ENCODE peak calls at places on chromosomes 7 and 10, in seven cellular contexts. A is neuronal stem cell, E is H1, K is IMR-90, T is mesendoderm, M is trophoblast cell, O is mesenchymal stem cell. U is an unnamed sample.

GRCh38 chr10:14554843-14555205 is 219.9 kb downstream of the FAM107B start:
- DNase-seq in K (peak), O (no peak), E (no peak), T (no peak), M (no peak), A (no peak), U (no peak)

GRCh38 chr10:74543276-74543675 is 283.1 kb upstream of the KAT6B start:
- DNase-seq in T (no peak), M (no peak), A (no peak), K (peak), E (no peak), O (no peak), U (no peak)

GRCh38 chr7:101121996-101122932 is 4.6 kb upstream of the SERPINE1 start:
- DNase-seq in A (no peak), K (peak), M (peak), T (peak), E (no peak), O (peak), U (peak)

GRCh38 chr10:79248341-79248931 is 98.8 kb upstream of the PPIF start:
- DNase-seq in T (no peak), A (no peak), O (peak), M (no peak), E (no peak), K (no peak), U (no peak)

GRCh38 chr7:106050002-106050742 is 61.9 kb downstream of the SYPL1 start:
- DNase-seq in M (no peak), T (peak), E (no peak), K (peak), A (no peak), O (peak), U (peak)

GRCh38 chr7:149255174-149255573 is 6.8 kb upstream of the ZNF783 start:
- DNase-seq in M (no peak), E (no peak), T (no peak), K (no peak), O (no peak), A (no peak), U (no peak)

GRCh38 chr7:130732980-130733865 is 784 bp downstream of the KLF14 start:
- DNase-seq in A (no peak), K (peak), T (peak), E (peak), O (no peak), M (peak), U (peak)

GRCh38 chr10:126663880-126664279 is 6.6 kb downstream of the C10orf90 start:
- DNase-seq in E (no peak), A (no peak), T (no peak), K (peak), O (peak), M (peak), U (no peak)

GRCh38 chr7:19001854-19002253 is 115.6 kb downstream of the TWIST1 start:
- DNase-seq in O (no peak), M (no peak), A (no peak), K (no peak), E (no peak), T (no peak), U (no peak)

GRCh38 chr10:114045071-114045737 is 1.5 kb downstream of the ADRB1 start:
- DNase-seq in E (peak), M (no peak), O (no peak), K (no peak), A (no peak), T (peak), U (peak)

GRCh38 chr10:97154789-97155188 is 31.0 kb downstream of the SLIT1 start:
- DNase-seq in E (no peak), M (no peak), K (no peak), T (no peak), A (no peak), O (no peak), U (no peak)

GRCh38 chr10:26044123-26044749 is 110.2 kb downstream of the MYO3A start:
- DNase-seq in A (no peak), O (no peak), M (no peak), K (no peak), E (no peak), T (no peak), U (no peak)

GRCh38 chr10:113030453-113030852 is 80.4 kb downstream of the TCF7L2 start:
- DNase-seq in O (peak), M (peak), E (no peak), A (no peak), K (peak), T (no peak), U (no peak)

GRCh38 chr7:92843034-92843760 is 6.8 kb upstream of the CDK6 start:
- DNase-seq in O (peak), M (no peak), K (peak), E (no peak), A (no peak), T (peak), U (no peak)

GRCh38 chr10:51663086-51663485 is 36.3 kb downstream of the CSTF2T start:
- DNase-seq in K (peak), E (no peak), M (no peak), T (no peak), A (no peak), O (no peak), U (no peak)

DNA sequence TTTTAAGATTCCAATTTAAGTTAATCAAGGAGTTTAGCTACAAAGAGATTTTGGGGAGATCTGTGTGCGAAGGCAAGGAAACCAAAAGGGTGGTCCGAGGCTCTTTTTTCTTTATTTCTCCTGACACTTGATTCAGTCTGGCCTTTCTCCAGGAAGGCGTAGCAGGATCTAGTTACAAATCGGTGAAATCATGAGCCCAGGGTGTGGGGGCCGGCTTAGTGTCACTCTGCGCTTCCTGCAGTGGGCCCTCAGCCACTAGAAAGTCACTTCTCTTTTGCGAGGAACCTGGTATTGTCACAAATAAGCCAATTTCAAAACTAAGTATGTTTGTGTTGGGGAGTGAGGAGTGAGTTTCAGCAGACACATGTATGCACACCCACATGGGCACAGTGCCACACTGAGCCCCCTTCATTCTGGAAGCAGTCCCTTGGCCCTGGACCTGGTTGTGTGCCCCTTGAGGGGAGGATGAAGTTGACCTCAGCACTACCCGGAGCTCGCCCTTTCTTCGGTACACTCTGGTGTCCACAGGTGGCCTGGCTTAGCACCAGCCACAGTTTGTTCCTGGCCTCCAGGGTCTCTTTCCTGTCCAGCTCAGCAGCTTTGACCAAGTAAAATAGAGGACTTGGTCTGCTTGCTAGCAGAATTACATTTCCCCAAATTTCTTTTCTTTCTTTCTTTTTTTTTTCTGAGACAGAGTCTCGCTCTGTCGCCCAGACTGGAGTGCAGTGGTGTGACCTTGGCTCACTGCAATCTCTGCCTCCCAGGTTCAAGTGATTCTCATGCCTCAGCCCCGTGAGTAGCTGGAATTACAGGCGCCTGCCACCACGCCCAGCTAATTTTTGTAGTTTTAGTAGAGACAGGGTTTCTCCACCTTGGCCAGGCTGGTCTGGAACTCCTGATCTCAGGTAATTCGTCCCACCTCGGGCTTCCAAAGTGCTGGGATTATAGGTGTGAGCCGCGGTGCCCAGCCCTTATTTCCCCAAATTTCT is 84.0 kb upstream of the BTBD16 start:
- DNase-seq in A (no peak), T (no peak), M (no peak), E (no peak), K (peak), O (no peak), U (no peak)
- H3K23ac ChIP-seq in A (no peak), T (no peak), M (no peak), E (no peak), K (no peak), O (no peak), U (no peak)

DNA sequence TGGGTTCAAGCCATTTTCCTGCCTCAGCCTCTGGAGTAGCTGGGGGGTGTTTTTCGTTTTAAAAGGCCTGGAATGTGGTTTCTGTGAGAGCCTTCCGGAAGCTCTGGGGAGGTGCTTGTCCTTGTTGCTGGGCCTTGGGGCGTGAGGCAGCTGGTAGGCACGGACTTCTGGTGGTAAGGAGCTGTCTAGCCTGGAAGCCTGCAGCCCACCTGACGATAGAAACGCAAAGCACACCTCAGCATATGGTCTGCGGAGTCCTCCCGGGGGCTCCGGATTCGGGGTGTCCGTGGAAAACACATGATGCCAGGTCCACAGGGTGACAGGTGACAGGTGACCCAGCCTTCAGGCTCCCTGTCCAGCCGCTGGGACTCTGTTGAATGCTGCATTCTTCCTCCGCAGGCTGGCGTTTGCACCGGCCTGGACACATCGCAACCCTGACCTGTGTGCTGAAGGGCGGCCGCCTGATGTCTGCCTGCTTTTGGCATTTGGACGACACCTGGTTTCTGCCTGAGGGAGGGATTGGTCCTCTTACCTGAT is 37.3 kb downstream of the INPP5A start:
- DNase-seq in A (no peak), K (no peak), O (peak), E (no peak), M (no peak), T (peak), U (peak)
- H3K23ac ChIP-seq in A (no peak), K (no peak), O (no peak), E (no peak), M (no peak), T (no peak), U (no peak)

GRCh38 chr10:34116220-34116623 is 698.9 kb downstream of the PARD3 start:
- DNase-seq in M (no peak), E (peak), T (peak), A (no peak), O (peak), K (peak), U (no peak)

GRCh38 chr10:34121125-34121973 is 693.7 kb downstream of the PARD3 start:
- DNase-seq in O (no peak), K (no peak), E (peak), T (no peak), A (no peak), M (no peak), U (no peak)

GRCh38 chr10:34116780-34117179 is 698.3 kb downstream of the PARD3 start:
- DNase-seq in O (no peak), K (no peak), T (no peak), M (no peak), A (no peak), E (no peak), U (no peak)

GRCh38 chr10:34121974-34122282 is 693.2 kb downstream of the PARD3 start:
- DNase-seq in E (peak), K (peak), O (peak), T (no peak), A (no peak), M (no peak), U (no peak)

DNA sequence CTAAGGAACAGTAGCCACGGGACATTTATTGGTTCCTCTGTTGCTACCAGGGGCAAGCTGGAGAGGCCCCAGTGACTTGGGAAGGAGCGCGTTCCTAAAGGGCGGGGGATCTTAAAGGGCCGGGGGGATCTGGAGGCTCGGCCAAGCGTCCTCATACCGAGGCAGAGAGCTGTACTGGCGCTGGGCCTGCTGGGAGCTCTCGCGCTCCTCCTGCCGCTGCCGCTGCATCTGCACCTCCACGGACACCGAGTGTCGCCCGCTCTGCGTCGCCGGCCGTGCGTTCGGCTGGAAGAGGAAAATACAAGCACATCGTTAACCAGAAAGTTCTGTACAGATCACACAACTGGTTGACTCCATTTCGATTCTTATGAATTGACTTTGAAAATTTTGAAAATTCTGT is 695.6 kb downstream of the PARD3 start:
- DNase-seq in K (no peak), T (no peak), M (no peak), O (no peak), A (no peak), E (peak), U (no peak)
- H3K23ac ChIP-seq in K (no peak), T (no peak), M (no peak), O (no peak), A (no peak), E (no peak), U (no peak)

DNA sequence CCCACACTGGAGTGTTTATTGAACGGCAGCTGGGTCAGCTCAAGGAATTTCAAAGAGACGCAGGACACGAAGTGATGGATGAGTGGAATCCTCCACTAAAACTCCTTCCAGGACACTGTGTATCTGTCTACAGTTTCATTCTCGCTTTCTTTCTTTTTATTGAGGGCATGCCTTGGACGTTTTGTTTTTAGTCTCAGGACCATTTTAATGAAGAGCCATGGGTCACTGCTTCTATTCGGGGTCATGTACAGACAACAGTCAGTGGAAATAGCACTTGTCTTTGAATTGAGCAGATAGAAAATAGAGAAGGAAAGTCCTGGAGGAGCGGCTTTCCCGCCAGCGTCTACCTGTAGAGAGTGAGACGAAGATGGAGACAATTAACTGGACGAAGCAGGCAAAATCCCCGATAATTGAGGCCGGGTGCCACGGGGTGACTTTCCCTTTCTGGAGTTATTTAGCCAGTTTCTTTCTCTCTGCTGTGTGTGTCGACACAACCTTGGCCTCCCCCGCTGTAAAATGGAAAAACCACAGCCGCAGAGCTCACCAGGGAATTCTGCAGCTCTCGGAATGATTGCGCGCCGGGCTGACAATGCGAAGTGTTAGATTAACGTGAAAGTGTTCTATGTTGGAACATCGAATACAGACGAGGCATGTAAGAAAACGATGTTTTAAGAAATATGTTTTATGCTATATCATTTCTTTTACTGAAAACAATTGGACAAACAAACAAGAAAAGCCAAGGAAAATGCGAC is 129.0 kb downstream of the DNAJB6 start:
- DNase-seq in O (no peak), T (no peak), M (no peak), A (no peak), E (no peak), K (no peak), U (no peak)
- H3K23ac ChIP-seq in O (no peak), T (no peak), M (no peak), A (no peak), E (no peak), K (no peak), U (no peak)